ENCODE peak calls at places on chromosomes 11 and 22, in five cellular contexts. M, L, O, Z and G are unnamed samples.

GRCh38 chr11:65776196-65776595 is 4.6 kb downstream of the AP5B1 start:
- DNase-seq in M (no peak), L (no peak), O (peak), Z (no peak), G (no peak)

GRCh38 chr11:84212467-84213390 is 926.6 kb upstream of the CCDC90B start:
- DNase-seq in M (no peak), L (no peak), O (no peak), Z (no peak), G (no peak)

GRCh38 chr11:35211952-35212351 is 73.0 kb downstream of the CD44 start:
- DNase-seq in M (no peak), L (no peak), O (no peak), Z (no peak), G (no peak)

GRCh38 chr11:11621881-11622706 is at the start of gene GALNT18:
- DNase-seq in M (peak), L (peak), O (no peak), Z (peak), G (peak)

GRCh38 chr11:33321483-33321882 is 64.3 kb downstream of the HIPK3 start:
- DNase-seq in M (no peak), L (no peak), O (no peak), Z (no peak), G (no peak)

GRCh38 chr11:72079776-72080325 is 491 bp downstream of the NUMA1 start:
- DNase-seq in M (no peak), L (no peak), O (no peak), Z (no peak), G (no peak)

GRCh38 chr22:45480717-45481116 is 22.0 kb upstream of the FBLN1 start:
- DNase-seq in M (no peak), L (no peak), O (no peak), Z (no peak), G (no peak)

GRCh38 chr11:9222654-9223053 is 42.5 kb downstream of the DENND5A start:
- DNase-seq in M (no peak), L (no peak), O (no peak), Z (no peak), G (no peak)

GRCh38 chr22:20027966-20028854 is 7.3 kb downstream of the TANGO2 start:
- DNase-seq in M (no peak), L (no peak), O (no peak), Z (no peak), G (no peak)

GRCh38 chr11:69576069-69576782 is 64.7 kb upstream of the CCND1 start:
- DNase-seq in M (no peak), L (no peak), O (no peak), Z (no peak), G (no peak)

GRCh38 chr22:50696799-50697561 is 24.4 kb downstream of the SHANK3 start:
- DNase-seq in M (no peak), L (no peak), O (peak), Z (no peak), G (no peak)

GRCh38 chr11:13216019-13217006 is 61.3 kb upstream of the BMAL1 start:
- DNase-seq in M (no peak), L (peak), O (peak), Z (no peak), G (peak)

GRCh38 chr11:66371627-66372415 is at the start of gene SLC29A2:
- DNase-seq in M (no peak), L (no peak), O (no peak), Z (no peak), G (no peak)

GRCh38 chr11:13098067-13098466 is 89.0 kb downstream of the RASSF10 start:
- DNase-seq in M (no peak), L (peak), O (no peak), Z (no peak), G (no peak)

GRCh38 chr11:130070829-130071205 is 1.1 kb downstream of the APLP2 start:
- DNase-seq in M (no peak), L (no peak), O (no peak), Z (peak), G (no peak)

GRCh38 chr11:130068986-130069683 is 559 bp upstream of the APLP2 start:
- DNase-seq in M (no peak), L (no peak), O (peak), Z (peak), G (peak)

GRCh38 chr11:130069684-130070108 is at the start of gene APLP2:
- DNase-seq in M (peak), L (peak), O (peak), Z (peak), G (peak)

GRCh38 chr11:130071211-130071712 is 1.6 kb downstream of the APLP2 start:
- DNase-seq in M (no peak), L (no peak), O (no peak), Z (no peak), G (no peak)

DNA sequence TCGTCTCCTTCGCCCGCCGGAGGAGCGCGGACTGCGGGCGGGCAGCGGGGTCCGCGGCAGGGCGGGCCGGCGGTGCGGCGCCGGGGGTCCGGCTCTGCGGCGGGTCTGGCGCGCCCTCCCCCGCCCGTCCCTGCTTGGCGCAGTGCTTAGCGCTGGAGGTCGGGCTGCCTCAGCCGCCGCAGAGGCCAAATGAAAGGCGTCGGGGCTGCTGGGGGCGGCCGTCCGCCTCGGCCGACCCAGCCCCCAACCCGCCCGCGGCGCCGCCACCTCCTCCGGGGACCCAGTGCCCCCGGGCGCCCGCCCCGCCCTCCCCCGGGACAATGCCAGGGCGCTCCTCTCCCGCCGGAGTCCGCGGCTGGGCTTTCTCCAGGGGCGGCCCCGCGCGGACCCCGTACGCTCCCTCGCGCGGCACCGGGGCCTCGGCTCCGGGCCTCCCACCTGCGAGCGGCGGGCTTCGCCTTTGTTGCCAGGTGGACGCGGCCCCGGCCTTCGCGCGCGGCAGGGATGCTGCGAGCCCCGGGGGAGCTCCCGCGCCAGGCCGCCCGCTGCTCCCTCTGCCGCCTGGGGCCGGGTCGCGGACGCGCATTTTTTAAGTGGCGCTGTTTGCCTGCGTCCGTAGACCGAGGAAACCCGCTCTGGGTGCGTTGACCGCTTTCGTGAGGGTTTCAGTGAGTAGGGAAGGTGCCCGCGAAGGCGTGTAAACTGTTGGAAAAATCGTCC is 575 bp downstream of the APLP2 start:
- DNase-seq in M (no peak), L (no peak), O (no peak), Z (peak), G (no peak)
- TF ChIP-seq CTCF in M (no peak), L (peak), O (no peak), Z (peak), G (no peak)

GRCh38 chr11:132539590-132540368 is 992.5 kb downstream of the OPCML start:
- DNase-seq in M (no peak), L (no peak), O (no peak), Z (peak), G (no peak)
- TF ChIP-seq CTCF in M (no peak), L (no peak), O (no peak), Z (no peak), G (no peak)

GRCh38 chr11:45407226-45407625 is 121.1 kb upstream of the SYT13 start:
- DNase-seq in M (no peak), L (no peak), O (no peak), Z (no peak), G (no peak)

GRCh38 chr11:45410391-45411215 is 124.5 kb upstream of the SYT13 start:
- DNase-seq in M (no peak), L (no peak), O (no peak), Z (no peak), G (no peak)

GRCh38 chr11:45409587-45409986 is 123.4 kb upstream of the SYT13 start:
- DNase-seq in M (no peak), L (no peak), O (no peak), Z (no peak), G (no peak)

GRCh38 chr11:45402049-45402630 is 116.0 kb upstream of the SYT13 start:
- DNase-seq in M (no peak), L (no peak), O (no peak), Z (no peak), G (no peak)

DNA sequence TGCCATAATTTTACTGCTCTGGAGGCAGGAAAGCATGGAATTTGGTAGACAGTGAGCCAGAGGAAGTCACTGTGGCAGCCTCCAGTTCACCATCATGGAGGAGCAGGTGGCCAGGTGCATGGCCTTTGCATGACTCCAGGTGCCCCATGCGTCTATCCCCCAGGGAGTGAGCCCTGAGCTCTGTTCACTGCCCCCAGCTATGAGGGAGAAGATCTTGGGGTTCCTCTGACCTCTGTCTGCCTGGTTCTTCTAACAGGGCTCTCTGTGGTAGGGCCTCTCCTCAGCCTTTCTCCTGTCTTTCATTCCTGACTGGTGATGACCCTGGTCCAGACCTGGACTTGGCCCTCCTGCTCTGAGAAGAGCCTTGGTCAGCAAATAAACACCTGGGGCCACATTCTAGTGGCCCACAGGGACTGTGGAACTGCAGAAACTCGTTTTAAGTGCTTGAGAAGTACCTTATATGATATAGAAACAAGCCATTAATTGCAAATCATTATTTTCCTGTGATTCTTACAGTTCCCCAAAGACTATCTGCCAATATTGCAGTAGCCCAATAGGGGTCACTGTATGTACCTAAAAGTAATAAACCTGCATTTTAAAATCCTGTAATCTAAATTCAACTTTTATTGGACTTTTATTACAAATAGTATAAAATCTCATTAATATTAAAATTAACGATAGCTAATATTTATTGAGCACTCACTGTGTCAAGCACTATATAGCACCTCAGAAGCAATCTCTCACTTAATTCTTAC is 120.0 kb upstream of the SYT13 start:
- DNase-seq in M (no peak), L (no peak), O (no peak), Z (no peak), G (no peak)
- TF ChIP-seq CTCF in M (no peak), L (peak), O (peak), Z (peak), G (peak)

GRCh38 chr22:37607010-37607911 is 1.4 kb upstream of the GGA1 start:
- DNase-seq in M (peak), L (peak), O (peak), Z (peak), G (peak)
- TF ChIP-seq CTCF in M (peak), L (peak), O (peak), Z (peak), G (peak)

GRCh38 chr11:2893021-2893528 is 7.5 kb upstream of the CDKN1C start:
- DNase-seq in M (no peak), L (no peak), O (no peak), Z (no peak), G (no peak)
- TF ChIP-seq CTCF in M (no peak), L (no peak), O (no peak), Z (no peak), G (no peak)

DNA sequence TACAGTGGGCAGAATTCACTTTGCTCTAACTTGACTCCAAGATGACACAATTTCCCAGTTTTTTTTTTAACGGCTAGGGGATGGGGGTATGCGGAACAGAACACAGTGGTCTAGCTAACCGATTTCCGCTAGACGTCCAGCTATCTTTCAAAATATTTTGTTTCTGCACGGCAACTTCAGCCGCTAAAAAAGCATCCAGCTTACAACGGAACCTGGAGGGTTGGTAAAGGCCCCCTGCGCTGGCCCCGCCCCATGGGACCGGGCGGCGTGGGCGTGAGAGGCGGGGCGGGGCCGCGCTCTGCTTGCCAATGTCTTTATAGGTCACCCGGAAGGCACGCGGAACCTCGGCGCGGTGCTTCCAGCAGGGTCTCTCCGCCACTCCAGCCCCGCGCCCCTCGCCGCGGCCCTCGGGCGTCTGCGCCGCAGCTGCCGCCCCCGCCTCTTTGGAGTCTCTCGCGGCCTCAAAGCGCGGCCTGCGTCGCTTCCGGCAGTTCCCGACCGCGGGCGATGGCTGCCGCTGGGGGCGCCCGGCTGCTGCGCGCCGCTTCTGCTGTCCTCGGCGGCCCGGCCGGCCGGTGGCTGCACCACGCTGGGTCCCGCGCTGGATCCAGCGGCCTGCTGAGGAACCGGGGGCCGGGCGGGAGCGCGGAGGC is at the start of gene FDX1:
- DNase-seq in M (peak), L (no peak), O (peak), Z (peak), G (peak)
- TF ChIP-seq CTCF in M (peak), L (peak), O (peak), Z (peak), G (no peak)

GRCh38 chr22:49415219-49415951 is 412.3 kb downstream of the BRD1 start:
- DNase-seq in M (no peak), L (no peak), O (no peak), Z (no peak), G (no peak)

GRCh38 chr22:49413551-49413950 is 414.1 kb downstream of the BRD1 start:
- DNase-seq in M (no peak), L (no peak), O (no peak), Z (no peak), G (no peak)

GRCh38 chr22:49411236-49411635 is 416.4 kb downstream of the BRD1 start:
- DNase-seq in M (no peak), L (no peak), O (no peak), Z (no peak), G (no peak)

GRCh38 chr22:49408102-49408836 is 419.4 kb downstream of the BRD1 start:
- DNase-seq in M (no peak), L (no peak), O (no peak), Z (no peak), G (no peak)

DNA sequence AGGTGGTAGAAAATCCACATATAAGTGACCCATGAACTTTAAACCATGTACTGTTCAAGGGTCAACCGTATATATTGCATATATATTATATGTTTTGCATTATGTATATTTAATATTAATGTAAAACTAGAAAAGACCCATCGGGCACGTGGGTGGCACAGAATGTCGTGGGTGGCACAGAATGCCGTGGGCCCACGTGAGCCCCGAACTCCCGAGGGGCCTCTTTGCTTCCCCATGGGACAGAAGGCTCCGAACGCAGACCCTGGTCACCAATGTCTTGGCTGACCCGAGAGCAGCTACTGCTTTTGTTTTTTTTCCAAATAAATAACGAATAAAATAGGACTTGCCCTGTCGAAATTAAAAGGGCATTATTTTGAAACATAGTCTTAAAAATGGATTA is 415.4 kb downstream of the BRD1 start:
- DNase-seq in M (no peak), L (no peak), O (no peak), Z (no peak), G (no peak)
- TF ChIP-seq CTCF in M (no peak), L (no peak), O (no peak), Z (no peak), G (no peak)

DNA sequence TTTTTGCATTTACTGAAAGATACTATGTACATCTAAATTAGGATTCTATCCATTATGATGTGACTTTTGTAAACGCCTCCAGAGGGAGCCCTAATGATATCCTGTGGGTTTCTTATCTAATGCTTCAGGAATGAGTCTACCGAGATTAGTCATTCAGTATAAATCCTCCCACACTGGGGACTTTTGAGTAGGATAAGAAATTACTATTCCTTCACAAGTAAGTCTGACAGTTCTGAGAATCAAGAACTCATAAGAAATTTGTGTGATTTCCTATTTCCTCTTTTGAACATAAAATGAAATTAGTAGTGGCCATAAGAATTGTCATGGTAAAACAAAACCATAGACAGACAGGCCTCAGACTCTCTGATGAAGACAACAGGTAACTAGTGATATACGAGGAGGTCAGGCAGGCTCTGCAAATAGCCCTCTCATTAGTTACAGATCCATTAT is 10.0 kb upstream of the OR5M1 start:
- DNase-seq in M (no peak), L (peak), O (no peak), Z (peak), G (peak)
- TF ChIP-seq CTCF in M (no peak), L (peak), O (no peak), Z (peak), G (peak)

GRCh38 chr11:16632295-16633200 is 105.9 kb upstream of the C11orf58 start:
- DNase-seq in M (no peak), L (no peak), O (no peak), Z (peak), G (no peak)
- TF ChIP-seq CTCF in M (no peak), L (peak), O (no peak), Z (peak), G (peak)

GRCh38 chr11:46521947-46522681 is 71.7 kb downstream of the AMBRA1 start:
- DNase-seq in M (no peak), L (no peak), O (no peak), Z (no peak), G (no peak)
- TF ChIP-seq CTCF in M (no peak), L (peak), O (no peak), Z (no peak), G (peak)